ENCODE peak calls at places on chromosomes 4 and X, in five cellular contexts. K, U, X, I and E are unnamed samples.

GRCh38 chrX:112867570-112867969 is 26.9 kb upstream of the AMOT start:
- DNase-seq in K (no peak), U (no peak), X (no peak), I (no peak), E (no peak)

GRCh38 chr4:156291317-156291716 is 337.7 kb upstream of the CTSO start:
- DNase-seq in K (no peak), U (peak; percentile 76), X (no peak), I (no peak), E (no peak)

GRCh38 chr4:182137343-182137742 is 105.9 kb upstream of the TENM3 start:
- DNase-seq in K (no peak), U (no peak), X (no peak), I (no peak), E (no peak)

GRCh38 chr4:26263165-26263564 is 57.6 kb upstream of the RBPJ start:
- DNase-seq in K (no peak), U (no peak), X (no peak), I (no peak), E (peak; percentile 75)

GRCh38 chrX:53223068-53223693 is 1.8 kb downstream of the KDM5C start:
- DNase-seq in K (no peak), U (peak; percentile 15), X (peak; percentile 21), I (no peak), E (no peak)

GRCh38 chr4:143186202-143186601 is 1.5 kb downstream of the USP38 start:
- DNase-seq in K (no peak), U (peak; percentile 43), X (no peak), I (no peak), E (peak; percentile 49)

GRCh38 chr4:113103556-113103955 is 54.1 kb downstream of the ANK2 start:
- DNase-seq in K (no peak), U (no peak), X (no peak), I (no peak), E (no peak)

GRCh38 chr4:125547842-125548241 is 233.1 kb downstream of the FAT4 start:
- DNase-seq in K (no peak), U (peak; percentile 1), X (no peak), I (no peak), E (no peak)

GRCh38 chrX:136166221-136166855 is 19.0 kb downstream of the FHL1 start:
- DNase-seq in K (no peak), U (peak; percentile 68), X (no peak), I (no peak), E (peak; percentile 42)

GRCh38 chrX:20461576-20461975 is 194.9 kb upstream of the RPS6KA3 start:
- DNase-seq in K (peak; percentile 31), U (peak; percentile 19), X (no peak), I (no peak), E (no peak)